ENCODE peak calls at places on chromosome 19, in four cellular contexts. D is H1, E is GM12878, J is HepG2. H is an unnamed sample.

GRCh38 chr19:4811328-4812131 is 20.0 kb downstream of the TICAM1 start:
- DNase-seq in D (no peak), E (no peak), J (peak), H (peak)

GRCh38 chr19:1942934-1943555 is 2.1 kb downstream of the CSNK1G2 start:
- DNase-seq in D (no peak), E (no peak), J (no peak), H (no peak)

GRCh38 chr19:33740811-33741396 is 55.8 kb upstream of the KCTD15 start:
- DNase-seq in D (peak), E (no peak), J (peak), H (peak)

GRCh38 chr19:19258589-19259338 is 14.3 kb downstream of the TM6SF2 start:
- DNase-seq in D (no peak), E (no peak), J (no peak), H (no peak)

GRCh38 chr19:46081928-46082727 is 41.3 kb upstream of the IGFL4 start:
- DNase-seq in D (no peak), E (peak), J (peak), H (peak)

GRCh38 chr19:49981603-49982593 is 20.9 kb upstream of the SIGLEC11 start:
- DNase-seq in D (no peak), E (no peak), J (no peak), H (no peak)

GRCh38 chr19:4139614-4140236 is 13.7 kb upstream of the CREB3L3 start:
- DNase-seq in D (peak), E (peak), J (peak), H (peak)

GRCh38 chr19:18848860-18849661 is 17.3 kb downstream of the UPF1 start:
- DNase-seq in D (no peak), E (no peak), J (no peak), H (no peak)

GRCh38 chr19:3591876-3592613 is 6.8 kb downstream of the GIPC3 start:
- DNase-seq in D (no peak), E (no peak), J (no peak), H (no peak)

GRCh38 chr19:27971071-27971470 is 1241.9 kb downstream of the UQCRFS1 start:
- DNase-seq in D (peak), E (no peak), J (no peak), H (peak)

GRCh38 chr19:5210556-5210955 is 130.1 kb downstream of the PTPRS start:
- DNase-seq in D (no peak), E (no peak), J (no peak), H (no peak)

GRCh38 chr19:36215276-36216171 is 618 bp downstream of the ZNF146 start:
- DNase-seq in D (no peak), E (no peak), J (no peak), H (no peak)

GRCh38 chr19:4745986-4746385 is 22.3 kb upstream of the DPP9 start:
- DNase-seq in D (no peak), E (no peak), J (no peak), H (no peak)

GRCh38 chr19:33683881-33684549 is 62.3 kb downstream of the CHST8 start:
- DNase-seq in D (peak), E (no peak), J (peak), H (peak)

GRCh38 chr19:39858541-39858940 is 12.4 kb upstream of the FBL start:
- DNase-seq in D (no peak), E (no peak), J (peak), H (no peak)

GRCh38 chr19:13071444-13072205 is 31.0 kb downstream of the LYL1 start:
- DNase-seq in D (no peak), E (no peak), J (no peak), H (no peak)

GRCh38 chr19:55137915-55138314 is 11.1 kb downstream of the TNNT1 start:
- DNase-seq in D (no peak), E (no peak), J (no peak), H (no peak)

GRCh38 chr19:20661150-20661819 is at the start of gene ZNF626:
- DNase-seq in D (peak), E (no peak), J (peak), H (peak)

GRCh38 chr19:10061717-10062310 is 24.3 kb upstream of the SHFL start:
- DNase-seq in D (no peak), E (no peak), J (no peak), H (no peak)

GRCh38 chr19:1469936-1470863 is 8.8 kb downstream of the C19orf25 start:
- DNase-seq in D (no peak), E (no peak), J (no peak), H (no peak)

GRCh38 chr19:3176715-3177501 is 1.7 kb upstream of the S1PR4 start:
- DNase-seq in D (no peak), E (no peak), J (no peak), H (no peak)

GRCh38 chr19:1468274-1469199 is 10.5 kb downstream of the C19orf25 start:
- DNase-seq in D (no peak), E (no peak), J (no peak), H (no peak)

GRCh38 chr19:40717880-40718773 is 1.2 kb downstream of the ITPKC start:
- DNase-seq in D (no peak), E (no peak), J (peak), H (no peak)

GRCh38 chr19:55253842-55254624 is 4.8 kb downstream of the PPP6R1 start:
- DNase-seq in D (no peak), E (peak), J (no peak), H (no peak)

GRCh38 chr19:6056801-6057650 is 53.3 kb downstream of the RFX2 start:
- DNase-seq in D (no peak), E (no peak), J (peak), H (peak)

GRCh38 chr19:44796701-44797115 is 12.2 kb upstream of the BCAM start:
- DNase-seq in D (no peak), E (no peak), J (peak), H (no peak)
- TF ChIP-seq SUZ12 in D (no peak), E (no peak), J (no peak), H (no peak)

GRCh38 chr19:42335374-42335936 is 10.0 kb downstream of the MEGF8 start:
- DNase-seq in D (no peak), E (no peak), J (no peak), H (no peak)
- H3K9ac ChIP-seq in D (no peak), E (no peak), J (no peak), H (no peak)

GRCh38 chr19:16366433-16367268 is 42.0 kb downstream of the KLF2 start:
- DNase-seq in D (no peak), E (peak), J (no peak), H (no peak)
- TF ChIP-seq YY1 in D (no peak), E (no peak), J (no peak), H (no peak)

DNA sequence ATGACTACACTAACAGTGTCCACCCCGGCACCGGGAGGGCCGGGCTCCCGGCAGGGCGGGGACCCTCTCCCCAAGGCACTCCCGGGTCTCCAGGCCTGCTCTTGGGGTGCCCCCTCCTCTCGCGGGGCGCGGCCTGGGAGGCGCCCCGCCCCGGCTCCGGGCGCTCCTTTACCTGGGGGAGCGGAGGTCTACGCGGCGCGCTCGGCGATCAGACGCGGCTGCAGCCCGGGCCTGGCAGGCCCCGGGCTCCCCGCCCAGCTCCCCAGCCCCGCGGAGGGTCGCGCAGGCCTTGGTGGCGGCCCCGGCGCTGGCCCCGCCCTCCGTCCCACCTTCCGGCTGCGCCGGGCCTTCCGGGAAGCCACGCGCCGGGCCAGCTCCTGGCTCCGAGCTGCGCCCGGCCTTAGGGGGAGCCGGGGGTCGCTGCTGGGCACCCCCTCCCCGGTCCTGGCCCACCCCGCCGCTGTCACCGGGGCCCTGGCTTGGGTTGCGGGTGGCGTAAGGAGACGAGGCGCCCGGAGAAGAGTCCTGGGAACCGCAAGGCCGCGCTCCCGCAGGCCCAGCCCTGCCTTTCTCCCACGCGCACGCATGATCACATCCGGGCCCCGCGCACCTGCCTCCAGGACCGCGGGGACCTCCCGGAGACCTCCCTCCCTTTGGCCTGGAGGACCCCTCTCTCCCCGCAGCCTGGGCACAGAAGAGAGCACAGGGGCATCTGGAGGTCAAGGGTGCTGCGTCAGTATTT is at the start of gene C19orf12:
- DNase-seq in D (no peak), E (no peak), J (peak), H (no peak)
- TF ChIP-seq SUZ12 in D (no peak), E (no peak), J (no peak), H (no peak)

GRCh38 chr19:35153701-35154534 is 617 bp upstream of the FXYD5 start:
- DNase-seq in D (no peak), E (no peak), J (no peak), H (no peak)
- H3K9ac ChIP-seq in D (no peak), E (peak), J (no peak), H (peak)

GRCh38 chr19:38204096-38204495 is 19.9 kb downstream of the DPF1 start:
- DNase-seq in D (no peak), E (no peak), J (no peak), H (no peak)
- TF ChIP-seq YY1 in D (no peak), E (no peak), J (no peak), H (no peak)

DNA sequence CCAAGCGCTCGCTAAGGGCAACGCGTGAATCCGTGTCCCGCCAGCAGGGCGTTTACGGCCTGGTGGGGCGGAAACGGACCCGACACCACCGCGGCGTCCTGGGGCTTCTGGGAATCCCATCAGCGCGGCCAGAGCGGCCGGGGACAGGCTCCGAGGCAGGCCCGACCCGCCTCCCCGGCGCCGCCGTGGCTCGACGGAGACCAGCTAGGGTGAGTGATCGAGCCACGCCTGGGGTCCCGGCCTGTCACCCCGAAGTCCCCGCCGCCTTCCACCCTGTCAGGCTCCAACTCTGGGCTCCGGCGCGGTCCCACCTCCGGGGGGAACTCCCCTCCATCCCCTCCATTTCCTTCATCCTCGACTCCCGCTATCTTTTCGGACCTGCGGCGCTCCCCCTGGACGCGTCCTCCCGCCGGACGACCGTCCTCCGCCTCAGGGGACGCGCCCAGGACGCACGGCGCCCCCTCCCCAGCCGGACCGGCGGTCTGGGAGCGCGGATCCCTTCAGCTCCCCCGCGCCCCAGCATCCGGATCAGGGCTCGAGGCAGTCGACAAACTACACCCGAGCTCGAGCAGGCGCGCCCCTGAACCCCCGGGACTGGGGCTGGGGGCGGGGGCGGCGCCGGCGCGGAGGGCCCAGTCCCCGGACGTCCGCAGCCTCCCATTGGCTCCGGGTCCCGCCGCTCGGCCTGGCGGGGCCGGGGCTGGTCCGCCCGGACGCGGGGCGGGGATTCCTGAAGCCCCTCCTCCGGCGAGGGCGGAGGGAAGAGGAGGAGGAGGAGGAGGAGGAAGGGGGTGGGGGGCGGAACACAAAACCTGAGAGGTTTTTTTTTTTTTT is 643 bp upstream of the BICRA start:
- DNase-seq in D (peak), E (peak), J (peak), H (peak)
- TF ChIP-seq SUZ12 in D (no peak), E (no peak), J (no peak), H (no peak)